ENCODE peak calls at places on chromosomes 11 and 22, in ten cellular contexts. S, B, J, O, V, K, H, Q, D and U are unnamed samples.

GRCh38 chr11:109998921-109999320 is 94.3 kb upstream of the ZC3H12C start:
- DNase-seq in S (no peak), B (no peak), J (no peak), O (no peak), V (no peak), K (no peak), H (no peak), Q (no peak), D (no peak), U (no peak)

GRCh38 chr11:75163917-75164316 is 13.0 kb downstream of the SLCO2B1 start:
- DNase-seq in S (no peak), B (no peak), J (no peak), O (no peak), V (no peak), K (no peak), H (no peak), Q (no peak), D (no peak), U (no peak)

GRCh38 chr11:108958446-108959123 is 293.7 kb downstream of the DDX10 start:
- DNase-seq in S (no peak), B (no peak), J (peak; percentile 82), O (no peak), V (no peak), K (no peak), H (no peak), Q (no peak), D (no peak), U (no peak)

GRCh38 chr11:108511851-108512474 is 13.8 kb upstream of the POGLUT3 start:
- DNase-seq in S (no peak), B (no peak), J (peak; percentile 70), O (no peak), V (no peak), K (no peak), H (no peak), Q (no peak), D (no peak), U (no peak)

GRCh38 chr11:92397356-92397755 is 172.7 kb downstream of the FAT3 start:
- DNase-seq in S (no peak), B (no peak), J (no peak), O (no peak), V (no peak), K (no peak), H (no peak), Q (no peak), D (no peak), U (no peak)

GRCh38 chr11:125069796-125070195 is 6.7 kb downstream of the SLC37A2 start:
- DNase-seq in S (no peak), B (no peak), J (peak; percentile 18), O (no peak), V (no peak), K (no peak), H (no peak), Q (peak; percentile 17), D (no peak), U (no peak)

GRCh38 chr11:67302571-67303131 is 679 bp upstream of the SSH3 start:
- DNase-seq in S (no peak), B (no peak), J (peak; percentile 10), O (peak; percentile 39), V (peak; percentile 62), K (no peak), H (peak; percentile 67), Q (no peak), D (peak; percentile 52), U (peak; percentile 74)

GRCh38 chr22:23122216-23122957 is 19.4 kb downstream of the RSPH14 start:
- DNase-seq in S (peak; percentile 58), B (no peak), J (no peak), O (no peak), V (no peak), K (no peak), H (no peak), Q (no peak), D (no peak), U (no peak)

GRCh38 chr11:67303132-67303988 is at the start of gene SSH3:
- DNase-seq in S (peak; percentile 8), B (peak; percentile 42), J (peak; percentile 34), O (peak; percentile 80), V (peak; percentile 91), K (no peak), H (peak; percentile 87), Q (peak; percentile 56), D (peak; percentile 70), U (peak; percentile 90)

GRCh38 chr11:35554491-35555237 is 29.2 kb upstream of the PAMR1 start:
- DNase-seq in S (no peak), B (no peak), J (peak; percentile 71), O (no peak), V (no peak), K (no peak), H (no peak), Q (no peak), D (no peak), U (no peak)

GRCh38 chr11:58292017-58292416 is 24.0 kb upstream of the OR10W1 start:
- DNase-seq in S (no peak), B (no peak), J (no peak), O (no peak), V (no peak), K (no peak), H (no peak), Q (no peak), D (no peak), U (no peak)
- TF ChIP-seq CTCF in S (no peak), B (no peak), J (no peak), O (no peak), V (no peak), K (no peak), H (no peak), Q (no peak), D (no peak), U (no peak)

DNA sequence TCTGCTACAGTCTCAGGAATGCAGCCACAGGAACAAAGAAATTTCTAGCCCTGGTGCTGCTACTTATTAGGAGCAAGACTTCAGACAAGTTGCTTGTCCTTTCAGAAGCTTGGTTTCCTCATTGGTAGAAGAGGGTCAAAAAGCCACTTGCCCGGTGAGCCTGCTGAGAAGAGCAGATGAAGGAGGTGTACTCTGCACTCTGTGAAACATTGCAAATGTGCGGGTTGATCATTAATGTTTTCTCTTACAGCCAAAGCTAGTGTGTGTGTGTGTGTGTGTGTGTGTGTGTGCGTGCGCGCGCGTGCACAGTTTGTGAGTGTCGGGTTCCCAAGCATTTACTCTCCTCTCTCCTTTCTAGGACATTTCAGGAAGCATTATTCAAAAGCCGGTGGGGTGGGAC is 86.3 kb upstream of the NNMT start:
- DNase-seq in S (no peak), B (no peak), J (no peak), O (no peak), V (no peak), K (no peak), H (no peak), Q (no peak), D (no peak), U (no peak)
- H3K4me1 ChIP-seq in S (peaks cover 28% of the 10 kb centered on the region), B (no peaks in the 10 kb centered on the region), J (no peaks in the 10 kb centered on the region), O (peaks cover 70% of the 10 kb centered on the region), V (peaks cover 23% of the 10 kb centered on the region), K (peaks cover 19% of the 10 kb centered on the region), H (peaks cover 8% of the 10 kb centered on the region), Q (no peaks in the 10 kb centered on the region), D (peaks cover 7% of the 10 kb centered on the region), U (no peaks in the 10 kb centered on the region)

DNA sequence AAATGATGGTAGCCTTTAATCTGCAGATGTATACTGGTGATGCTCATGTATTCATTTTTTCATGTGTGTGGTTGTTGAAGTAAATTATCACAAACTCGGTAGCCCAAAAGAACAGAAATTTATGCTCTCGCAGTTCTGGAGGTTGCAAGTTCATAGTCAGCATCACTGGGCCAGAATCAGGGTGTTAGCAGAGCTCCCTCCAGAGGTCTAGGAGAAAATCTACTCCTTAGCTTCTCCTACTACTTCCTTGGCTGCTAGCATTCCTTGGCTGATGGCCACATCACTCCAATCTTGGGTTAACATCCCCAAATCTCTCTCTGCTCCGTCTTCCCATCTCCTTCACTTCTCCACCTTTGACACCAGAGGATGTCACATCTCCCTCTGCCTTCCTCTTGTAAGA is 45.3 kb upstream of the GALNT18 start:
- DNase-seq in S (no peak), B (no peak), J (no peak), O (no peak), V (no peak), K (no peak), H (no peak), Q (no peak), D (no peak), U (no peak)
- TF ChIP-seq CTCF in S (peak; percentile 21), B (peak; percentile 22), J (no peak), O (no peak), V (no peak), K (no peak), H (no peak), Q (no peak), D (no peak), U (no peak)

GRCh38 chr22:41478473-41478872 is 9.6 kb downstream of the ACO2 start:
- DNase-seq in S (no peak), B (no peak), J (no peak), O (no peak), V (no peak), K (no peak), H (no peak), Q (no peak), D (no peak), U (no peak)
- H3K4me1 ChIP-seq in S (peaks cover 6% of the 10 kb centered on the region), B (peaks cover 29% of the 10 kb centered on the region), J (peaks cover 37% of the 10 kb centered on the region), O (peaks cover 8% of the 10 kb centered on the region), V (peaks cover 43% of the 10 kb centered on the region), K (peaks cover 31% of the 10 kb centered on the region), H (peaks cover 29% of the 10 kb centered on the region), Q (no peaks in the 10 kb centered on the region), D (peaks cover 7% of the 10 kb centered on the region), U (peaks cover 19% of the 10 kb centered on the region)

DNA sequence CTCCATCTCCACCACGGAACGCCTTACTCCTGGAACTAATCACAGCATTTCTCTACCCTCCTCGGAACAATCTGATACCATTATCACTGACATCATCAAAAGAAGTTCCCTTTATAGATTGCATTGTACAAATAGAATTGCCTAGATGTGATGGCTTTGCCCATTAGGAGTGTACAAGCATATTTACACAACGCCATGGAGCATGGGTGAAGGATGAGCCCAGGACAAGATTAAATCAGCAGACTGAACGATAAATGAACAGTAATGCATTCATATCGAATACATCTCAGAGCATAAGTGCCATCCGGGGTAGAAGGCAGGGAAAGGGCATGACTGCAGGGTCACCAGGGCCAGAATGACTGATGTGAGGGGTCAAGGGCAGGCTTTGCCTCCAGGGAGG is 57.3 kb downstream of the KIRREL3 start:
- DNase-seq in S (no peak), B (no peak), J (no peak), O (no peak), V (no peak), K (no peak), H (no peak), Q (no peak), D (no peak), U (no peak)
- TF ChIP-seq CTCF in S (no peak), B (no peak), J (no peak), O (no peak), V (no peak), K (no peak), H (no peak), Q (no peak), D (no peak), U (no peak)

GRCh38 chr22:21626735-21627469 is 2.9 kb downstream of the YDJC start:
- DNase-seq in S (no peak), B (no peak), J (no peak), O (no peak), V (no peak), K (no peak), H (no peak), Q (no peak), D (no peak), U (no peak)
- H3K4me1 ChIP-seq in S (peaks cover 48% of the 10 kb centered on the region), B (peaks cover 34% of the 10 kb centered on the region), J (peaks cover 7% of the 10 kb centered on the region), O (peaks cover 10% of the 10 kb centered on the region), V (peaks cover 37% of the 10 kb centered on the region), K (peaks cover 14% of the 10 kb centered on the region), H (no peaks in the 10 kb centered on the region), Q (peaks cover 12% of the 10 kb centered on the region), D (peaks cover 6% of the 10 kb centered on the region), U (peaks cover 8% of the 10 kb centered on the region)